ENCODE peak calls at places on chromosomes 7 and 10, in four cellular contexts. B is Peyer's patch, X is body of pancreas, K is tibial artery. U is an unnamed sample. For H3K4me1, the result is how much of the 10 kb centered on the place peaks cover.

GRCh38 chr10:13346912-13347234 is 1.2 kb downstream of the SEPHS1 start:
- DNase-seq in X (no peak), B (no peak), K (no peak), U (no peak)

GRCh38 chr7:43112941-43113621 is 634 bp downstream of the HECW1 start:
- DNase-seq in B (no peak), K (no peak), X (peak), U (peak)

GRCh38 chr7:99380823-99381663 is 6.5 kb downstream of the ARPC1B start:
- DNase-seq in K (peak), B (peak), X (peak), U (no peak)

GRCh38 chr7:151598045-151598444 is 78.3 kb upstream of the RHEB start:
- DNase-seq in B (no peak), K (no peak), X (no peak), U (no peak)

GRCh38 chr7:151665363-151665762 is 145.7 kb upstream of the RHEB start:
- DNase-seq in K (peak), B (no peak), X (peak), U (peak)

GRCh38 chr7:139918488-139918887 is 89.4 kb downstream of the TBXAS1 start:
- DNase-seq in X (peak), B (no peak), K (peak), U (no peak)

GRCh38 chr7:7554647-7555575 is 11.8 kb upstream of the MIOS start:
- DNase-seq in B (no peak), X (no peak), K (no peak), U (no peak)

GRCh38 chr10:33880291-33880690 is 545.8 kb upstream of the NRP1 start:
- DNase-seq in X (no peak), B (no peak), K (no peak), U (no peak)

GRCh38 chr7:31416381-31416780 is 75.9 kb upstream of the NEUROD6 start:
- DNase-seq in B (no peak), K (no peak), X (no peak), U (no peak)

GRCh38 chr10:91389636-91390512 is 20.3 kb upstream of the HECTD2 start:
- DNase-seq in K (no peak), B (no peak), X (peak), U (no peak)

GRCh38 chr10:117537436-117537903 is 5.1 kb upstream of the EMX2 start:
- DNase-seq in X (no peak), K (no peak), B (no peak), U (peak)

GRCh38 chr10:109454691-109455090 is 468.6 kb downstream of the XPNPEP1 start:
- DNase-seq in X (no peak), B (no peak), K (no peak), U (no peak)

GRCh38 chr7:76225379-76225778 is 23.7 kb downstream of the SRRM3 start:
- DNase-seq in X (no peak), B (no peak), K (no peak), U (no peak)

GRCh38 chr10:115129752-115130151 is 36.6 kb downstream of the ATRNL1 start:
- DNase-seq in X (no peak), B (no peak), K (no peak), U (no peak)

GRCh38 chr7:115516341-115516740 is 514.2 kb downstream of the TFEC start:
- DNase-seq in X (no peak), B (no peak), K (no peak), U (no peak)

GRCh38 chr7:89334785-89335184 is 539.2 kb upstream of the TEX47 start:
- DNase-seq in K (no peak), B (no peak), X (no peak), U (no peak)

GRCh38 chr10:32951111-32951510 is 6.9 kb downstream of the ITGB1 start:
- DNase-seq in B (no peak), K (no peak), X (no peak), U (no peak)

GRCh38 chr10:33224251-33224965 is 110.1 kb downstream of the NRP1 start:
- DNase-seq in B (no peak), X (no peak), K (no peak), U (peak)

GRCh38 chr10:52216852-52217251 is 97.2 kb upstream of the DKK1 start:
- DNase-seq in K (no peak), B (no peak), X (peak), U (no peak)

GRCh38 chr7:150336746-150337145 is 4.7 kb downstream of the RARRES2 start:
- DNase-seq in B (no peak), K (no peak), X (no peak), U (peak)

GRCh38 chr10:72694476-72695369 is 2.8 kb downstream of the MCU start:
- DNase-seq in K (no peak), X (no peak), B (no peak), U (no peak)

GRCh38 chr10:30359373-30360206 is 10.5 kb upstream of the MTPAP start:
- DNase-seq in K (peak), B (peak), X (peak), U (peak)

GRCh38 chr7:80089341-80089740 is 45.3 kb upstream of the GNAI1 start:
- DNase-seq in K (no peak), B (no peak), X (no peak), U (no peak)

GRCh38 chr10:52644678-52645434 is 127.7 kb downstream of the MBL2 start:
- DNase-seq in K (no peak), B (peak), X (peak), U (no peak)

GRCh38 chr7:66912195-66912594 is 8.8 kb upstream of the TMEM248 start:
- DNase-seq in X (no peak), K (no peak), B (no peak), U (no peak)

GRCh38 chr10:18438356-18439126 is 212.8 kb downstream of the NSUN6 start:
- DNase-seq in B (no peak), X (no peak), K (no peak), U (no peak)

GRCh38 chr10:111126981-111127848 is 50.4 kb downstream of the ADRA2A start:
- DNase-seq in K (no peak), B (no peak), X (no peak), U (no peak)

GRCh38 chr7:26853788-26854393 is 10.5 kb downstream of the SKAP2 start:
- DNase-seq in B (no peak), X (no peak), K (no peak), U (no peak)

GRCh38 chr7:100157334-100158228 is 942 bp downstream of the TRAPPC14 start:
- DNase-seq in X (peak), K (peak), B (peak), U (no peak)

GRCh38 chr7:45015313-45015712 is 15.3 kb downstream of the CCM2 start:
- DNase-seq in X (no peak), K (no peak), B (no peak), U (no peak)

DNA sequence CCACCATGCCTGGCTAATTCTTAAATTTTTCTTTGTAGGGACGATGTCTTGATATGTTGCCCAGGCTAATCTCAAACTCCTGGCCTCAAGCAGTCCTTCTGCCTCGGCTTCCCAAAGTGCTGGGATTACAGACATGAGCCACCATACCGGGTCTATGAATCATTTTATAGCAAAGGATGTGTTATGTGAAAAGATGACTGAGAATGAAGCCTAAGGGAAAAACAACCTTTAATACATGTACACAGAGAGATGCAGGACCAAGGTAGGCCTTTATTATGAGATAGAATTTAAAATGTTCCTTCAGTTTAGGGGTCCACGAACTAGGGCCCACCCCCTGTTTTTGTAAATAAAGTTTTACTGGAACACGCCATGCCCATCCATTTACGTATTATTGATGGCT is 41.0 kb downstream of the UBE2H start:
- DNase-seq in K (no peak), X (no peak), B (no peak), U (no peak)
- H3K4me1 ChIP-seq in K (half or more), X (half or more), B (under half), U (under half)

GRCh38 chr10:78165617-78166016 is 132.0 kb downstream of the RPS24 start:
- DNase-seq in X (no peak), K (no peak), B (no peak), U (no peak)

GRCh38 chr10:78173360-78174020 is 139.8 kb downstream of the RPS24 start:
- DNase-seq in K (no peak), X (no peak), B (no peak), U (no peak)

GRCh38 chr10:78169214-78169613 is 135.6 kb downstream of the RPS24 start:
- DNase-seq in X (no peak), K (no peak), B (no peak), U (no peak)

GRCh38 chr10:78171633-78172032 is 138.0 kb downstream of the RPS24 start:
- DNase-seq in K (no peak), X (no peak), B (no peak), U (no peak)

DNA sequence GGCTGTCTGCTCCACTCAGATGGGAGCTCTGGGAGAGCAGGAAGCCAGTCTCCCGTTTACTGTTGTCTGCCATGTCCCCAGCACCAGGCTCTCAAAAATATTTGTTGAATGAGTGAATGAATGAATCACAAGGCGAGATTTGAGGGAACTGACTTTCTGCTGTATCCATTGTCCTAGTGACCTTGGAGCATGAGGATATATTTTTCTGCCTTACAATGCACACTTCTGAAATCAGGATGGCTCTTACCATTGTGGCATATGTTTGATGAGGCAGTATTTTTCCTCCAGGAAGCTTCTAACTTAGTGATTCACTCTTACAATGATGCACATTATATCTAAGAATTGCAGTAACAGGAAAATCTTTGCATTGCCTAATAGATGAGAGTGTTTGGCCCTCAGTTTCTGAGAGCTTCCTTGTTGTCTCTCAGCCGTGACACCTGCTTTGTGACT is 136.4 kb downstream of the RPS24 start:
- DNase-seq in B (no peak), K (no peak), X (no peak), U (no peak)
- H3K4me3 ChIP-seq in B (no peak), K (no peak), X (no peak), U (no peak)

DNA sequence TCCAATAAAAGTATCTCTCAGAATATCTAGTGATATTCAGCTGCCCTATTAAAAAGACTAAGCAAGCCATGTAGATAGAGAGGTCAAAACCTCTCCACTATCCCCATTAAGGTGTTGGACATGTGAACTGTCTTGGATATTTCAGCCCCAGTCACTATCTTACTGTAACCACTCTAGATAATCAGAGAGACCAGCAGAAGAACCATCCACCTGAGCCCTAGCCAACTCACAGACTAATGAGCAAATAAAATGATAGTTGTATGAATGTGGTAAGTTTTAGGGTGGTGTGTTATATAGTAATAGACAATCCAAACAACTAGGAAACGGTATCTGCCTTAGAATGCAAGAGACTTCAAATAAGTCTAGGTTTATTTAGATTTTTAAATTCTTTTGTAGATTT is 268.6 kb upstream of the KLF14 start:
- DNase-seq in B (no peak), K (no peak), X (no peak), U (no peak)
- H3K4me1 ChIP-seq in B (under half), K (under half), X (under half), U (under half)

DNA sequence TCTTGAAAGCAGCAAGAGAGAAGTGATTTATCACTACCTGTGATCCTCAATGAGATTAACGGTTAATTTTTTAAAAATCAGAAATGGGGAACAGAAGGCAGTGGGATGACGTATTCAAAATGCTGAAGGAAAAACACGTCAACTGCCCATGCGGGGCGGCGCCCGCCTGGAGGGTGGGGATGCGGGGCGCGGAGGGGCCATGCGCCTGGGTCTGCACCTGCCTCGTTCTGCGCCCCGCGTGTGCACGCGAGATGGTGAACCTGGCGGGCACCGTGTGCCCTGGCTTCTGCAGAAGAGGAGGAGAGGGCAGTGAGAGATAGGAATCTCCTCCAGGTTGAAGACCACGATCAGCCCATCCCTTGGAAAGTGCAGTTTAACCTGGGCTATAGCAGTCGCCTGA is 79.3 kb upstream of the ZNF32 start:
- DNase-seq in K (no peak), X (no peak), B (no peak), U (no peak)
- H3K4me3 ChIP-seq in K (no peak), X (no peak), B (no peak), U (no peak)

GRCh38 chr10:132571565-132572544 is 34.3 kb downstream of the INPP5A start:
- DNase-seq in B (peak), K (no peak), X (peak), U (no peak)

GRCh38 chr10:132570771-132571564 is 33.4 kb downstream of the INPP5A start:
- DNase-seq in X (peak), K (peak), B (peak), U (no peak)

GRCh38 chr10:132570265-132570664 is 32.7 kb downstream of the INPP5A start:
- DNase-seq in B (peak), X (no peak), K (no peak), U (no peak)

GRCh38 chr10:132574288-132574687 is 36.7 kb downstream of the INPP5A start:
- DNase-seq in X (no peak), B (no peak), K (no peak), U (no peak)

DNA sequence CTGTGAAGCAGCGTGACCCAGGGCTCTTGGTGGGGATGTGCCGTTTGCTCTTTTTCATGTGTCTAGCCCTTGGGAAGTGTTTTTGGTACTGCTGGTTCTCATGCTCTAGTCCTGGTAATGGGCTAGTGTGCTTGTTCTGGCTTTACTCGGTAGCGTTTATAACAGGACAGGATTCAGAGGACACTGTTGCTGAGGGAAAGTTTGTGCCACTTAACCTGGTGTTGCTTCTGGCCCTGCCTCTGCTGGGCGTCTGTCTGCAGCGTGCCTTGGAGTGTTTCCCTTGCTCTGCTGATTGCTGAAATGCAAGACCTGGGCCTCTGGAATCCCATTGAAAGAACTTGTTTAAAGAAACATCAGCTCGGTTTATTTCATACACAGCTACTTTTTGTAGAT is 35.0 kb downstream of the INPP5A start:
- DNase-seq in X (no peak), B (no peak), K (no peak), U (no peak)
- H3K4me1 ChIP-seq in X (half or more), B (under half), K (half or more), U (under half)

GRCh38 chr10:11824825-11825224 is 1.7 kb downstream of the PROSER2 start:
- DNase-seq in B (peak), X (peak), K (no peak), U (no peak)
- H3K4me3 ChIP-seq in B (no peak), X (no peak), K (no peak), U (no peak)

U was measured in ovary.